ENCODE peak calls at places on chromosomes 16 and 17, in eight cellular contexts. One of them, this sample, is unnamed.

GRCh38 chr17:56648814-56649213 is 55.3 kb downstream of the NOG start:
- DNase-seq in EL: no peak
- DNase-seq in activated naive CD4-positive, alpha-beta T cell treated with anti-CD3 and anti-CD28 coated beads, Interleukin-2, amount 10 ng/mL, durations not matched to agents 7 days and 5 days: no peak
- DNase-seq in activated CD8-positive, alpha-beta memory T cell treated with anti-CD3 and anti-CD28 coated beads, Interleukin-2, amount 10 ng/mL, durations not matched to agents 7 days and 5 days: no peak
- DNase-seq in effector CD4-positive, alpha-beta T cell: no peak
- DNase-seq in chondrocyte: no peak
- DNase-seq in activated gamma-delta T cell: no peak
- DNase-seq in tibial artery: no peak
- DNase-seq in this sample: no peak

GRCh38 chr17:79952915-79953314 is 82.8 kb downstream of the TBC1D16 start:
- DNase-seq in EL: no peak
- DNase-seq in activated naive CD4-positive, alpha-beta T cell treated with anti-CD3 and anti-CD28 coated beads, Interleukin-2, amount 10 ng/mL, durations not matched to agents 7 days and 5 days: peak
- DNase-seq in activated CD8-positive, alpha-beta memory T cell treated with anti-CD3 and anti-CD28 coated beads, Interleukin-2, amount 10 ng/mL, durations not matched to agents 7 days and 5 days: no peak
- DNase-seq in effector CD4-positive, alpha-beta T cell: no peak
- DNase-seq in chondrocyte: peak
- DNase-seq in activated gamma-delta T cell: no peak
- DNase-seq in tibial artery: peak
- DNase-seq in this sample: no peak

GRCh38 chr17:82737981-82738877 is 2.8 kb downstream of the FN3K start:
- DNase-seq in EL: no peak
- DNase-seq in activated naive CD4-positive, alpha-beta T cell treated with anti-CD3 and anti-CD28 coated beads, Interleukin-2, amount 10 ng/mL, durations not matched to agents 7 days and 5 days: no peak
- DNase-seq in activated CD8-positive, alpha-beta memory T cell treated with anti-CD3 and anti-CD28 coated beads, Interleukin-2, amount 10 ng/mL, durations not matched to agents 7 days and 5 days: no peak
- DNase-seq in effector CD4-positive, alpha-beta T cell: no peak
- DNase-seq in chondrocyte: no peak
- DNase-seq in activated gamma-delta T cell: no peak
- DNase-seq in tibial artery: no peak
- DNase-seq in this sample: peak

GRCh38 chr17:79082311-79083190 is 7.9 kb downstream of the ENGASE start:
- DNase-seq in EL: peak
- DNase-seq in activated naive CD4-positive, alpha-beta T cell treated with anti-CD3 and anti-CD28 coated beads, Interleukin-2, amount 10 ng/mL, durations not matched to agents 7 days and 5 days: peak
- DNase-seq in activated CD8-positive, alpha-beta memory T cell treated with anti-CD3 and anti-CD28 coated beads, Interleukin-2, amount 10 ng/mL, durations not matched to agents 7 days and 5 days: peak
- DNase-seq in effector CD4-positive, alpha-beta T cell: peak
- DNase-seq in chondrocyte: peak
- DNase-seq in activated gamma-delta T cell: no peak
- DNase-seq in tibial artery: no peak
- DNase-seq in this sample: peak

GRCh38 chr17:731943-732787 is at the start of gene TLCD3A:
- DNase-seq in EL: peak
- DNase-seq in activated naive CD4-positive, alpha-beta T cell treated with anti-CD3 and anti-CD28 coated beads, Interleukin-2, amount 10 ng/mL, durations not matched to agents 7 days and 5 days: peak
- DNase-seq in activated CD8-positive, alpha-beta memory T cell treated with anti-CD3 and anti-CD28 coated beads, Interleukin-2, amount 10 ng/mL, durations not matched to agents 7 days and 5 days: peak
- DNase-seq in effector CD4-positive, alpha-beta T cell: peak
- DNase-seq in chondrocyte: no peak
- DNase-seq in activated gamma-delta T cell: peak
- DNase-seq in tibial artery: peak
- DNase-seq in this sample: peak

GRCh38 chr16:19348578-19349315 is 63.2 kb downstream of the CLEC19A start:
- DNase-seq in EL: peak
- DNase-seq in activated naive CD4-positive, alpha-beta T cell treated with anti-CD3 and anti-CD28 coated beads, Interleukin-2, amount 10 ng/mL, durations not matched to agents 7 days and 5 days: no peak
- DNase-seq in activated CD8-positive, alpha-beta memory T cell treated with anti-CD3 and anti-CD28 coated beads, Interleukin-2, amount 10 ng/mL, durations not matched to agents 7 days and 5 days: no peak
- DNase-seq in effector CD4-positive, alpha-beta T cell: no peak
- DNase-seq in chondrocyte: no peak
- DNase-seq in activated gamma-delta T cell: no peak
- DNase-seq in tibial artery: no peak
- DNase-seq in this sample: no peak

GRCh38 chr16:50771366-50771765 is 29.5 kb downstream of the CYLD start:
- DNase-seq in EL: peak
- DNase-seq in activated naive CD4-positive, alpha-beta T cell treated with anti-CD3 and anti-CD28 coated beads, Interleukin-2, amount 10 ng/mL, durations not matched to agents 7 days and 5 days: no peak
- DNase-seq in activated CD8-positive, alpha-beta memory T cell treated with anti-CD3 and anti-CD28 coated beads, Interleukin-2, amount 10 ng/mL, durations not matched to agents 7 days and 5 days: no peak
- DNase-seq in effector CD4-positive, alpha-beta T cell: no peak
- DNase-seq in chondrocyte: no peak
- DNase-seq in activated gamma-delta T cell: no peak
- DNase-seq in tibial artery: no peak
- DNase-seq in this sample: no peak

GRCh38 chr16:8669481-8669880 is 4.9 kb upstream of the ABAT start:
- DNase-seq in EL: no peak
- DNase-seq in activated naive CD4-positive, alpha-beta T cell treated with anti-CD3 and anti-CD28 coated beads, Interleukin-2, amount 10 ng/mL, durations not matched to agents 7 days and 5 days: no peak
- DNase-seq in activated CD8-positive, alpha-beta memory T cell treated with anti-CD3 and anti-CD28 coated beads, Interleukin-2, amount 10 ng/mL, durations not matched to agents 7 days and 5 days: no peak
- DNase-seq in effector CD4-positive, alpha-beta T cell: no peak
- DNase-seq in chondrocyte: peak
- DNase-seq in activated gamma-delta T cell: no peak
- DNase-seq in tibial artery: no peak
- DNase-seq in this sample: no peak